ENCODE peak calls at places on chromosome 20, in seven cellular contexts. I is RCC 7860; A is fibroblast of the aortic adventitia; S is WTC11; R is nucleus accumbens; M is activated T-cell treated with anti-CD3 and anti-CD28 coated beads, Interleukin-2, amount 50 U/mL, for 48 hours; W is cardiac muscle cell. O is an unnamed sample.

GRCh38 chr20:57953638-57954037 is 243.8 kb upstream of the PMEPA1 start:
- DNase-seq in R (no peak), A (no peak), M (no peak), W (no peak), I (peak), S (no peak), O (no peak)

GRCh38 chr20:37239026-37239451 is 22.6 kb downstream of the GHRH start:
- DNase-seq in A (peak), M (no peak), W (no peak), S (no peak), I (no peak), R (no peak), O (no peak)

GRCh38 chr20:58147628-58148370 is 80.7 kb downstream of the ANKRD60 start:
- DNase-seq in R (no peak), M (no peak), S (no peak), A (no peak), W (no peak), I (no peak), O (no peak)

GRCh38 chr20:41029150-41029872 is 689 bp downstream of the TOP1 start:
- DNase-seq in R (peak), M (peak), I (no peak), A (peak), S (peak), W (no peak), O (peak)

GRCh38 chr20:35669221-35669620 is 4.5 kb upstream of the CPNE1 start:
- DNase-seq in S (no peak), M (peak), I (no peak), W (no peak), R (no peak), A (no peak), O (no peak)

GRCh38 chr20:41171736-41172295 is 34.5 kb downstream of the PLCG1 start:
- DNase-seq in R (no peak), M (peak), S (no peak), A (no peak), I (no peak), W (no peak), O (peak)

GRCh38 chr20:63441777-63442493 is 30.5 kb downstream of the KCNQ2 start:
- DNase-seq in A (peak), R (peak), I (peak), M (peak), S (peak), W (peak), O (peak)

GRCh38 chr20:2804921-2805681 is 4.7 kb upstream of the CPXM1 start:
- DNase-seq in R (no peak), M (no peak), S (peak), W (peak), A (peak), I (no peak), O (no peak)

GRCh38 chr20:44733341-44734069 is 12.2 kb upstream of the KCNK15 start:
- DNase-seq in I (peak), M (peak), S (peak), A (peak), R (peak), W (peak), O (peak)

GRCh38 chr20:6530254-6530653 is 237.2 kb upstream of the BMP2 start:
- DNase-seq in S (no peak), M (no peak), R (no peak), I (no peak), W (no peak), A (no peak), O (no peak)

GRCh38 chr20:13494019-13494418 is 144.7 kb downstream of the TASP1 start:
- DNase-seq in A (peak), R (no peak), S (no peak), I (no peak), W (no peak), M (no peak), O (no peak)